ENCODE peak calls at places on chromosome 20, in nine cellular contexts. One of them, this sample, is unnamed.

GRCh38 chr20:40493071-40493470 is 196.0 kb downstream of the MAFB start:
- DNase-seq in non-pigmented ciliary epithelial cell: no peak
- DNase-seq in immature natural killer cell: no peak
- DNase-seq in cardiac fibroblast: peak
- DNase-seq in NCI-H460: no peak
- DNase-seq in neural progenitor cell: no peak
- DNase-seq in endodermal cell: no peak
- DNase-seq in HT1080: peak
- DNase-seq in activated naive CD4-positive, alpha-beta T cell: no peak
- DNase-seq in this sample: peak

GRCh38 chr20:50023116-50023802 is 40.5 kb downstream of the SNAI1 start:
- DNase-seq in cardiac fibroblast: no peak
- DNase-seq in neural progenitor cell: no peak
- DNase-seq in immature natural killer cell: no peak
- DNase-seq in HT1080: no peak
- DNase-seq in NCI-H460: no peak
- DNase-seq in endodermal cell: no peak
- DNase-seq in activated naive CD4-positive, alpha-beta T cell: no peak
- DNase-seq in non-pigmented ciliary epithelial cell: no peak
- DNase-seq in this sample: no peak

GRCh38 chr20:19815553-19815991 is 57.5 kb downstream of the RIN2 start:
- DNase-seq in endodermal cell: no peak
- DNase-seq in immature natural killer cell: no peak
- DNase-seq in non-pigmented ciliary epithelial cell: peak
- DNase-seq in activated naive CD4-positive, alpha-beta T cell: no peak
- DNase-seq in neural progenitor cell: no peak
- DNase-seq in HT1080: peak
- DNase-seq in cardiac fibroblast: peak
- DNase-seq in NCI-H460: peak
- DNase-seq in this sample: no peak

GRCh38 chr20:23340524-23340923 is 10.1 kb upstream of the NXT1 start:
- DNase-seq in neural progenitor cell: peak
- DNase-seq in cardiac fibroblast: peak
- DNase-seq in activated naive CD4-positive, alpha-beta T cell: peak
- DNase-seq in NCI-H460: peak
- DNase-seq in HT1080: peak
- DNase-seq in immature natural killer cell: no peak
- DNase-seq in endodermal cell: peak
- DNase-seq in non-pigmented ciliary epithelial cell: no peak
- DNase-seq in this sample: peak

GRCh38 chr20:48180637-48181036 is 395.4 kb upstream of the SULF2 start:
- DNase-seq in endodermal cell: no peak
- DNase-seq in activated naive CD4-positive, alpha-beta T cell: no peak
- DNase-seq in immature natural killer cell: no peak
- DNase-seq in cardiac fibroblast: no peak
- DNase-seq in neural progenitor cell: no peak
- DNase-seq in non-pigmented ciliary epithelial cell: peak
- DNase-seq in HT1080: no peak
- DNase-seq in NCI-H460: no peak
- DNase-seq in this sample: no peak

GRCh38 chr20:45949542-45950329 is 15.3 kb downstream of the PCIF1 start:
- DNase-seq in non-pigmented ciliary epithelial cell: no peak
- DNase-seq in NCI-H460: no peak
- DNase-seq in cardiac fibroblast: no peak
- DNase-seq in HT1080: no peak
- DNase-seq in activated naive CD4-positive, alpha-beta T cell: no peak
- DNase-seq in neural progenitor cell: no peak
- DNase-seq in endodermal cell: no peak
- DNase-seq in immature natural killer cell: no peak
- DNase-seq in this sample: no peak

GRCh38 chr20:47281376-47281775 is 75.1 kb downstream of the ZMYND8 start:
- DNase-seq in non-pigmented ciliary epithelial cell: no peak
- DNase-seq in activated naive CD4-positive, alpha-beta T cell: no peak
- DNase-seq in neural progenitor cell: no peak
- DNase-seq in NCI-H460: no peak
- DNase-seq in endodermal cell: no peak
- DNase-seq in immature natural killer cell: no peak
- DNase-seq in HT1080: no peak
- DNase-seq in cardiac fibroblast: no peak
- DNase-seq in this sample: no peak

GRCh38 chr20:46260480-46260879 is 47.8 kb downstream of the CDH22 start:
- DNase-seq in endodermal cell: no peak
- DNase-seq in activated naive CD4-positive, alpha-beta T cell: no peak
- DNase-seq in non-pigmented ciliary epithelial cell: no peak
- DNase-seq in neural progenitor cell: no peak
- DNase-seq in NCI-H460: no peak
- DNase-seq in immature natural killer cell: no peak
- DNase-seq in cardiac fibroblast: no peak
- DNase-seq in HT1080: no peak
- DNase-seq in this sample: no peak

GRCh38 chr20:6731951-6732580 is 35.4 kb upstream of the BMP2 start:
- DNase-seq in non-pigmented ciliary epithelial cell: no peak
- DNase-seq in cardiac fibroblast: no peak
- DNase-seq in immature natural killer cell: no peak
- DNase-seq in neural progenitor cell: no peak
- DNase-seq in activated naive CD4-positive, alpha-beta T cell: no peak
- DNase-seq in NCI-H460: no peak
- DNase-seq in endodermal cell: no peak
- DNase-seq in HT1080: no peak
- DNase-seq in this sample: no peak

GRCh38 chr20:46215913-46216707 is 92.2 kb downstream of the CDH22 start:
- DNase-seq in cardiac fibroblast: peak
- DNase-seq in NCI-H460: no peak
- DNase-seq in non-pigmented ciliary epithelial cell: peak
- DNase-seq in activated naive CD4-positive, alpha-beta T cell: no peak
- DNase-seq in immature natural killer cell: no peak
- DNase-seq in endodermal cell: peak
- DNase-seq in neural progenitor cell: peak
- DNase-seq in HT1080: peak
- DNase-seq in this sample: peak

GRCh38 chr20:3250091-3250504 is 11.1 kb upstream of the SLC4A11 start:
- DNase-seq in NCI-H460: peak
- DNase-seq in HT1080: no peak
- DNase-seq in immature natural killer cell: no peak
- DNase-seq in activated naive CD4-positive, alpha-beta T cell: no peak
- DNase-seq in cardiac fibroblast: no peak
- DNase-seq in neural progenitor cell: peak
- DNase-seq in endodermal cell: peak
- DNase-seq in non-pigmented ciliary epithelial cell: no peak
- DNase-seq in this sample: no peak

GRCh38 chr20:46362931-46363872 is 43.2 kb downstream of the ELMO2 start:
- DNase-seq in activated naive CD4-positive, alpha-beta T cell: no peak
- DNase-seq in NCI-H460: no peak
- DNase-seq in non-pigmented ciliary epithelial cell: no peak
- DNase-seq in HT1080: no peak
- DNase-seq in endodermal cell: no peak
- DNase-seq in neural progenitor cell: no peak
- DNase-seq in immature natural killer cell: no peak
- DNase-seq in cardiac fibroblast: no peak
- DNase-seq in this sample: no peak

GRCh38 chr20:19841740-19842139 is 83.7 kb downstream of the RIN2 start:
- DNase-seq in non-pigmented ciliary epithelial cell: no peak
- DNase-seq in neural progenitor cell: no peak
- DNase-seq in cardiac fibroblast: no peak
- DNase-seq in immature natural killer cell: no peak
- DNase-seq in NCI-H460: no peak
- DNase-seq in HT1080: no peak
- DNase-seq in endodermal cell: no peak
- DNase-seq in activated naive CD4-positive, alpha-beta T cell: no peak
- DNase-seq in this sample: no peak

GRCh38 chr20:8798505-8798904 is 270.4 kb upstream of the PLCB4 start:
- DNase-seq in cardiac fibroblast: peak
- DNase-seq in immature natural killer cell: no peak
- DNase-seq in neural progenitor cell: no peak
- DNase-seq in endodermal cell: no peak
- DNase-seq in HT1080: peak
- DNase-seq in activated naive CD4-positive, alpha-beta T cell: no peak
- DNase-seq in NCI-H460: no peak
- DNase-seq in non-pigmented ciliary epithelial cell: no peak
- DNase-seq in this sample: no peak

GRCh38 chr20:64164123-64164836 is at the start of gene MYT1:
- DNase-seq in immature natural killer cell: no peak
- DNase-seq in HT1080: no peak
- DNase-seq in non-pigmented ciliary epithelial cell: no peak
- DNase-seq in NCI-H460: no peak
- DNase-seq in endodermal cell: no peak
- DNase-seq in neural progenitor cell: no peak
- DNase-seq in cardiac fibroblast: no peak
- DNase-seq in activated naive CD4-positive, alpha-beta T cell: no peak
- DNase-seq in this sample: no peak